ENCODE peak calls at places on chromosomes 3 and 15, in ten cellular contexts. One of them, this sample, is unnamed.

GRCh38 chr3:185056908-185057307 is 96.0 kb downstream of the C3orf70 start:
- DNase-seq in cardiac muscle cell: no peak
- DNase-seq in A549: no peak
- DNase-seq in naive thymus-derived CD4-positive, alpha-beta T cell: no peak
- DNase-seq in lower leg skin: no peak
- DNase-seq in colonic mucosa: no peak
- DNase-seq in left ventricle myocardium inferior: no peak
- DNase-seq in bronchial epithelial cell: no peak
- DNase-seq in iPS DF 6.9: no peak
- DNase-seq in AG09309: no peak
- DNase-seq in this sample: no peak

GRCh38 chr3:183818041-183818620 is 7.2 kb downstream of the MAP6D1 start:
- DNase-seq in A549: no peak
- DNase-seq in iPS DF 6.9: no peak
- DNase-seq in left ventricle myocardium inferior: no peak
- DNase-seq in bronchial epithelial cell: no peak
- DNase-seq in naive thymus-derived CD4-positive, alpha-beta T cell: no peak
- DNase-seq in AG09309: no peak
- DNase-seq in cardiac muscle cell: no peak
- DNase-seq in colonic mucosa: no peak
- DNase-seq in lower leg skin: peak; percentile 76
- DNase-seq in this sample: no peak

GRCh38 chr15:33152502-33153109 is 41.9 kb downstream of the FMN1 start:
- DNase-seq in cardiac muscle cell: no peak
- DNase-seq in left ventricle myocardium inferior: no peak
- DNase-seq in iPS DF 6.9: no peak
- DNase-seq in naive thymus-derived CD4-positive, alpha-beta T cell: no peak
- DNase-seq in lower leg skin: no peak
- DNase-seq in colonic mucosa: no peak
- DNase-seq in AG09309: no peak
- DNase-seq in bronchial epithelial cell: peak; percentile 72
- DNase-seq in A549: no peak
- DNase-seq in this sample: no peak

GRCh38 chr15:76979331-76979925 is 15.5 kb upstream of the PSTPIP1 start:
- DNase-seq in AG09309: no peak
- DNase-seq in lower leg skin: peak; percentile 68
- DNase-seq in naive thymus-derived CD4-positive, alpha-beta T cell: no peak
- DNase-seq in bronchial epithelial cell: no peak
- DNase-seq in cardiac muscle cell: no peak
- DNase-seq in colonic mucosa: no peak
- DNase-seq in iPS DF 6.9: no peak
- DNase-seq in left ventricle myocardium inferior: no peak
- DNase-seq in A549: no peak
- DNase-seq in this sample: no peak

GRCh38 chr3:44415421-44415820 is 62.0 kb downstream of the ZNF445 start:
- DNase-seq in bronchial epithelial cell: no peak
- DNase-seq in iPS DF 6.9: no peak
- DNase-seq in left ventricle myocardium inferior: no peak
- DNase-seq in A549: no peak
- DNase-seq in lower leg skin: no peak
- DNase-seq in colonic mucosa: no peak
- DNase-seq in naive thymus-derived CD4-positive, alpha-beta T cell: no peak
- DNase-seq in AG09309: no peak
- DNase-seq in cardiac muscle cell: no peak
- DNase-seq in this sample: no peak

GRCh38 chr15:25437751-25438600 is 848 bp downstream of the UBE3A start:
- DNase-seq in bronchial epithelial cell: peak; percentile 17
- DNase-seq in cardiac muscle cell: peak; percentile 78
- DNase-seq in AG09309: no peak
- DNase-seq in A549: peak; percentile 42
- DNase-seq in colonic mucosa: peak; percentile 56
- DNase-seq in lower leg skin: peak; percentile 87
- DNase-seq in naive thymus-derived CD4-positive, alpha-beta T cell: peak; percentile 45
- DNase-seq in left ventricle myocardium inferior: peak; percentile 57
- DNase-seq in iPS DF 6.9: no peak
- DNase-seq in this sample: no peak

GRCh38 chr15:34889486-34889885 is 80.1 kb downstream of the AQR start:
- DNase-seq in naive thymus-derived CD4-positive, alpha-beta T cell: no peak
- DNase-seq in colonic mucosa: no peak
- DNase-seq in cardiac muscle cell: no peak
- DNase-seq in A549: no peak
- DNase-seq in left ventricle myocardium inferior: no peak
- DNase-seq in lower leg skin: no peak
- DNase-seq in bronchial epithelial cell: peak; percentile 3
- DNase-seq in AG09309: no peak
- DNase-seq in iPS DF 6.9: no peak
- DNase-seq in this sample: no peak

GRCh38 chr15:76674883-76675282 is 230.3 kb downstream of the SCAPER start:
- DNase-seq in naive thymus-derived CD4-positive, alpha-beta T cell: no peak
- DNase-seq in colonic mucosa: no peak
- DNase-seq in left ventricle myocardium inferior: no peak
- DNase-seq in bronchial epithelial cell: peak; percentile 29
- DNase-seq in AG09309: no peak
- DNase-seq in cardiac muscle cell: no peak
- DNase-seq in iPS DF 6.9: no peak
- DNase-seq in lower leg skin: no peak
- DNase-seq in A549: no peak
- DNase-seq in this sample: peak; percentile 5

GRCh38 chr15:75416584-75416983 is 34.9 kb downstream of the SIN3A start:
- DNase-seq in left ventricle myocardium inferior: no peak
- DNase-seq in naive thymus-derived CD4-positive, alpha-beta T cell: no peak
- DNase-seq in AG09309: no peak
- DNase-seq in A549: no peak
- DNase-seq in colonic mucosa: no peak
- DNase-seq in bronchial epithelial cell: no peak
- DNase-seq in iPS DF 6.9: no peak
- DNase-seq in lower leg skin: no peak
- DNase-seq in cardiac muscle cell: no peak
- DNase-seq in this sample: no peak

GRCh38 chr15:90866800-90867199 is 1.6 kb upstream of the FURIN start:
- DNase-seq in AG09309: no peak
- DNase-seq in naive thymus-derived CD4-positive, alpha-beta T cell: no peak
- DNase-seq in colonic mucosa: no peak
- DNase-seq in bronchial epithelial cell: no peak
- DNase-seq in left ventricle myocardium inferior: no peak
- DNase-seq in cardiac muscle cell: no peak
- DNase-seq in iPS DF 6.9: no peak
- DNase-seq in lower leg skin: no peak
- DNase-seq in A549: no peak
- DNase-seq in this sample: no peak

GRCh38 chr3:127428344-127429001 is 140.6 kb upstream of the PRR20G start:
- DNase-seq in left ventricle myocardium inferior: no peak
- DNase-seq in lower leg skin: peak; percentile 28
- DNase-seq in bronchial epithelial cell: no peak
- DNase-seq in cardiac muscle cell: no peak
- DNase-seq in AG09309: no peak
- DNase-seq in iPS DF 6.9: no peak
- DNase-seq in naive thymus-derived CD4-positive, alpha-beta T cell: no peak
- DNase-seq in A549: no peak
- DNase-seq in colonic mucosa: no peak
- DNase-seq in this sample: no peak

GRCh38 chr3:133447751-133448477 is 48.1 kb downstream of the BFSP2 start:
- DNase-seq in naive thymus-derived CD4-positive, alpha-beta T cell: no peak
- DNase-seq in iPS DF 6.9: no peak
- DNase-seq in lower leg skin: no peak
- DNase-seq in A549: no peak
- DNase-seq in bronchial epithelial cell: no peak
- DNase-seq in cardiac muscle cell: no peak
- DNase-seq in AG09309: no peak
- DNase-seq in colonic mucosa: no peak
- DNase-seq in left ventricle myocardium inferior: no peak
- DNase-seq in this sample: no peak

GRCh38 chr15:97521390-97521789 is 439.1 kb upstream of the ARRDC4 start:
- DNase-seq in iPS DF 6.9: no peak
- DNase-seq in A549: no peak
- DNase-seq in bronchial epithelial cell: no peak
- DNase-seq in AG09309: no peak
- DNase-seq in colonic mucosa: no peak
- DNase-seq in naive thymus-derived CD4-positive, alpha-beta T cell: no peak
- DNase-seq in lower leg skin: no peak
- DNase-seq in left ventricle myocardium inferior: no peak
- DNase-seq in cardiac muscle cell: no peak
- DNase-seq in this sample: no peak

GRCh38 chr3:165658027-165658426 is 179.2 kb downstream of the BCHE start:
- DNase-seq in naive thymus-derived CD4-positive, alpha-beta T cell: no peak
- DNase-seq in AG09309: no peak
- DNase-seq in A549: no peak
- DNase-seq in colonic mucosa: no peak
- DNase-seq in lower leg skin: no peak
- DNase-seq in cardiac muscle cell: no peak
- DNase-seq in iPS DF 6.9: no peak
- DNase-seq in left ventricle myocardium inferior: no peak
- DNase-seq in bronchial epithelial cell: no peak
- DNase-seq in this sample: no peak

GRCh38 chr3:183513046-183513706 is 42.3 kb downstream of the KLHL6 start:
- DNase-seq in naive thymus-derived CD4-positive, alpha-beta T cell: no peak
- DNase-seq in A549: no peak
- DNase-seq in iPS DF 6.9: no peak
- DNase-seq in colonic mucosa: no peak
- DNase-seq in left ventricle myocardium inferior: no peak
- DNase-seq in bronchial epithelial cell: no peak
- DNase-seq in cardiac muscle cell: no peak
- DNase-seq in AG09309: no peak
- DNase-seq in lower leg skin: no peak
- DNase-seq in this sample: no peak

GRCh38 chr3:159637895-159638542 is 350.6 kb upstream of the IL12A start:
- DNase-seq in colonic mucosa: no peak
- DNase-seq in iPS DF 6.9: no peak
- DNase-seq in lower leg skin: no peak
- DNase-seq in A549: peak; percentile 60
- DNase-seq in naive thymus-derived CD4-positive, alpha-beta T cell: no peak
- DNase-seq in bronchial epithelial cell: peak; percentile 73
- DNase-seq in left ventricle myocardium inferior: no peak
- DNase-seq in cardiac muscle cell: no peak
- DNase-seq in AG09309: no peak
- DNase-seq in this sample: no peak

GRCh38 chr3:51734572-51734907 is 27.7 kb downstream of the GRM2 start:
- DNase-seq in A549: no peak
- DNase-seq in left ventricle myocardium inferior: no peak
- DNase-seq in AG09309: no peak
- DNase-seq in iPS DF 6.9: no peak
- DNase-seq in colonic mucosa: no peak
- DNase-seq in naive thymus-derived CD4-positive, alpha-beta T cell: no peak
- DNase-seq in lower leg skin: no peak
- DNase-seq in bronchial epithelial cell: no peak
- DNase-seq in cardiac muscle cell: no peak
- DNase-seq in this sample: no peak
- H3K4me3 ChIP-seq in A549: no peak overlapping the region
- H3K4me3 ChIP-seq in left ventricle myocardium inferior: no peak overlapping the region
- H3K4me3 ChIP-seq in AG09309: no peak overlapping the region
- H3K4me3 ChIP-seq in iPS DF 6.9: no peak overlapping the region
- H3K4me3 ChIP-seq in colonic mucosa: no peak overlapping the region
- H3K4me3 ChIP-seq in naive thymus-derived CD4-positive, alpha-beta T cell: no peak overlapping the region
- H3K4me3 ChIP-seq in lower leg skin: no peak overlapping the region
- H3K4me3 ChIP-seq in bronchial epithelial cell: no peak overlapping the region
- H3K4me3 ChIP-seq in cardiac muscle cell: no peak overlapping the region
- H3K4me3 ChIP-seq in this sample: no peak overlapping the region

DNA sequence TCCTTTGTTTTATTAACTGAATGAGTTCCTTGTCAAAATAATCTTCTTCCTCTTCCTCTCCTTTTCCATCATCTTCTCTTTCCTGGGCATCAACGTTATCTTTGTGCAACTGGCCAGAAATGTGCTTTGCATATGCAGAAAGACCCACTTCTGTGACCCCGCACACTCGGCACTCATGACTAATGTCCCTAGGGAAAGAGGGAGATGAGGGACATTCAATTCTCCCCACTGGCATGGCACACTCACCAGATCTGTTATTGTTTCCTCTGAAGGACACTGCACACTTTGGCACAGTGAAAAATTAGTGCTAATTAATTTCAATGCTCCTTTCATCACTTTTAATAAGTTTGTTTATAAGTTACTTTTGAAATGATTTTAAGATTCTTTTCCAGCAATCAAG is 34.0 kb downstream of the ZNF106 start:
- DNase-seq in A549: no peak
- DNase-seq in colonic mucosa: no peak
- DNase-seq in bronchial epithelial cell: no peak
- DNase-seq in AG09309: no peak
- DNase-seq in naive thymus-derived CD4-positive, alpha-beta T cell: no peak
- DNase-seq in left ventricle myocardium inferior: no peak
- DNase-seq in lower leg skin: no peak
- DNase-seq in cardiac muscle cell: no peak
- DNase-seq in iPS DF 6.9: no peak
- DNase-seq in this sample: no peak
- H3K4me3 ChIP-seq in A549: no peak overlapping the region
- H3K4me3 ChIP-seq in colonic mucosa: no peak overlapping the region
- H3K4me3 ChIP-seq in bronchial epithelial cell: no peak overlapping the region
- H3K4me3 ChIP-seq in AG09309: no peak overlapping the region
- H3K4me3 ChIP-seq in naive thymus-derived CD4-positive, alpha-beta T cell: no peak overlapping the region
- H3K4me3 ChIP-seq in left ventricle myocardium inferior: peak overlapping the region; percentile 65
- H3K4me3 ChIP-seq in lower leg skin: no peak overlapping the region
- H3K4me3 ChIP-seq in cardiac muscle cell: no peak overlapping the region
- H3K4me3 ChIP-seq in iPS DF 6.9: no peak overlapping the region
- H3K4me3 ChIP-seq in this sample: peak overlapping the region; percentile 2

DNA sequence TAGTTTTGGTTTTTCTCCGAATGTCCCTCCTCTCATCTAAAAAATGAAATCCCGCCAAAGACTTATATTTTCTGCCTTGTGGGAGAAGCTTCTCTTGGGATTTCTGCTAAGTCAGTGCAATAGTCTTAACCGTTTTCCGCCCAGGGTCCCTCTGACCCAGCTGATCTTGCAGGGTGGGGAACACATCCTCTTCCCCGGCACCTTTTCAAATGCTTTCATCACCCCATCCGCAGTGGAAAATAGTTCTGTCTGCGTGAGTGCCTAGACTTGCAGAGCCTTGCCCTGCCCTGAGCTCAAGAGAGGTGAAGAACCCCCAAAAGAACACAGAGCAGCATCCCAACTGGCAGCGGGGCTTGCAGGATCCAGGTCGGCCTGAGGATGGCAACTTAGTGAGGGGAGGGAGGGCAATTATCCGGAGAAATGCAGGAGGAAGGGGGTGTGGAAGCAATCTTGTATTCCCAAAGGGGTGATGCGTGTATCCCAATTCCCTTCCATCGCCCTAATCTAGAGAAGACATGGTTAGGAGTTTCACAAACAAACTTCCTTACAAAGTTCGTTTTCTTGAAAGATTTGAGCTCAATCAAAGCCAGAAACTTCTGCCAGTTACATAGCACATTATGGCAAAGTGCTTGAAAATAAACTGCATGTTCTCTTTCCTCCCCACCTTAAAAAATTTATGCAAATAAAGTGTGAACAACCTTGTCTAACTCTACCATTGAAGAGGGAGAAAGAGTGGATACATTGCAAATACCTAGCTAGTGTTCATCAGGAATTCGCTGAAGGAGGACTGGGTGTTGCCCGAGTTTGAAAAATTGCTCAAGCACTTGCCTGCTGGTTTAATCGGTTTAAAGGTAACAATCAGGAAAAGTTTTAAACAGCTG is 79.9 kb downstream of the NR2F2 start:
- DNase-seq in A549: no peak
- DNase-seq in iPS DF 6.9: no peak
- DNase-seq in naive thymus-derived CD4-positive, alpha-beta T cell: no peak
- DNase-seq in left ventricle myocardium inferior: no peak
- DNase-seq in colonic mucosa: no peak
- DNase-seq in bronchial epithelial cell: peak; percentile 3
- DNase-seq in AG09309: no peak
- DNase-seq in lower leg skin: no peak
- DNase-seq in cardiac muscle cell: no peak
- DNase-seq in this sample: no peak
- H3K4me3 ChIP-seq in A549: no peak overlapping the region
- H3K4me3 ChIP-seq in iPS DF 6.9: no peak overlapping the region
- H3K4me3 ChIP-seq in naive thymus-derived CD4-positive, alpha-beta T cell: no peak overlapping the region
- H3K4me3 ChIP-seq in left ventricle myocardium inferior: peak overlapping the region; percentile 59
- H3K4me3 ChIP-seq in colonic mucosa: no peak overlapping the region
- H3K4me3 ChIP-seq in bronchial epithelial cell: no peak overlapping the region
- H3K4me3 ChIP-seq in AG09309: no peak overlapping the region
- H3K4me3 ChIP-seq in lower leg skin: no peak overlapping the region
- H3K4me3 ChIP-seq in cardiac muscle cell: peak overlapping the region; percentile 8
- H3K4me3 ChIP-seq in this sample: no peak overlapping the region

GRCh38 chr3:186303985-186304384 is 58.0 kb downstream of the DGKG start:
- DNase-seq in AG09309: no peak
- DNase-seq in cardiac muscle cell: no peak
- DNase-seq in colonic mucosa: no peak
- DNase-seq in bronchial epithelial cell: no peak
- DNase-seq in lower leg skin: no peak
- DNase-seq in A549: no peak
- DNase-seq in iPS DF 6.9: no peak
- DNase-seq in naive thymus-derived CD4-positive, alpha-beta T cell: no peak
- DNase-seq in left ventricle myocardium inferior: no peak
- DNase-seq in this sample: no peak
- H3K4me3 ChIP-seq in AG09309: no peak overlapping the region
- H3K4me3 ChIP-seq in cardiac muscle cell: no peak overlapping the region
- H3K4me3 ChIP-seq in colonic mucosa: no peak overlapping the region
- H3K4me3 ChIP-seq in bronchial epithelial cell: no peak overlapping the region
- H3K4me3 ChIP-seq in lower leg skin: no peak overlapping the region
- H3K4me3 ChIP-seq in A549: no peak overlapping the region
- H3K4me3 ChIP-seq in iPS DF 6.9: no peak overlapping the region
- H3K4me3 ChIP-seq in naive thymus-derived CD4-positive, alpha-beta T cell: no peak overlapping the region
- H3K4me3 ChIP-seq in left ventricle myocardium inferior: no peak overlapping the region
- H3K4me3 ChIP-seq in this sample: no peak overlapping the region

This sample was measured in BJ.